ENCODE peak calls at places on chromosomes 16 and 17, in seven cellular contexts. One of them, this sample, is unnamed.

GRCh38 chr17:70913086-70913485 is 743.8 kb downstream of the KCNJ2 start:
- DNase-seq in HepG2: no peak
- DNase-seq in GM12892: no peak
- DNase-seq in SK-N-SH: no peak
- DNase-seq in GM12878: no peak
- DNase-seq in H1: no peak
- DNase-seq in K562: no peak
- DNase-seq in this sample: no peak

GRCh38 chr17:64262422-64263260 is at the start of gene TEX2:
- DNase-seq in HepG2: peak
- DNase-seq in GM12892: peak
- DNase-seq in SK-N-SH: peak
- DNase-seq in GM12878: no peak
- DNase-seq in H1: peak
- DNase-seq in K562: peak
- DNase-seq in this sample: peak

GRCh38 chr16:55909876-55910275 is 34.7 kb upstream of the CES5A start:
- DNase-seq in HepG2: no peak
- DNase-seq in GM12892: no peak
- DNase-seq in SK-N-SH: no peak
- DNase-seq in GM12878: no peak
- DNase-seq in H1: no peak
- DNase-seq in K562: no peak
- DNase-seq in this sample: no peak

GRCh38 chr16:1991135-1991551 is 1.4 kb downstream of the SYNGR3 start:
- DNase-seq in HepG2: no peak
- DNase-seq in GM12892: no peak
- DNase-seq in SK-N-SH: no peak
- DNase-seq in GM12878: peak
- DNase-seq in H1: peak
- DNase-seq in K562: no peak
- DNase-seq in this sample: no peak

GRCh38 chr16:78388920-78389564 is 289.6 kb downstream of the WWOX start:
- DNase-seq in HepG2: no peak
- DNase-seq in GM12892: no peak
- DNase-seq in SK-N-SH: no peak
- DNase-seq in GM12878: no peak
- DNase-seq in H1: no peak
- DNase-seq in K562: peak
- DNase-seq in this sample: no peak

GRCh38 chr16:7016986-7017385 is 315.7 kb upstream of the RBFOX1 start:
- DNase-seq in HepG2: no peak
- DNase-seq in GM12892: no peak
- DNase-seq in SK-N-SH: no peak
- DNase-seq in GM12878: no peak
- DNase-seq in H1: no peak
- DNase-seq in K562: no peak
- DNase-seq in this sample: no peak

GRCh38 chr17:81553616-81554181 is 1.5 kb upstream of the FAAP100 start:
- DNase-seq in HepG2: no peak
- DNase-seq in GM12892: no peak
- DNase-seq in SK-N-SH: peak
- DNase-seq in GM12878: peak
- DNase-seq in H1: no peak
- DNase-seq in K562: peak
- DNase-seq in this sample: no peak

GRCh38 chr16:87322833-87323726 is 5.9 kb upstream of the C16orf95 start:
- DNase-seq in HepG2: no peak
- DNase-seq in GM12892: no peak
- DNase-seq in SK-N-SH: no peak
- DNase-seq in GM12878: no peak
- DNase-seq in H1: no peak
- DNase-seq in K562: no peak
- DNase-seq in this sample: no peak

GRCh38 chr17:40330850-40331470 is 22.0 kb downstream of the RARA start:
- DNase-seq in HepG2: no peak
- DNase-seq in GM12892: no peak
- DNase-seq in SK-N-SH: no peak
- DNase-seq in GM12878: no peak
- DNase-seq in H1: no peak
- DNase-seq in K562: no peak
- DNase-seq in this sample: no peak

GRCh38 chr16:23706439-23706838 is 6.6 kb downstream of the ERN2 start:
- DNase-seq in HepG2: no peak
- DNase-seq in GM12892: no peak
- DNase-seq in SK-N-SH: no peak
- DNase-seq in GM12878: no peak
- DNase-seq in H1: no peak
- DNase-seq in K562: no peak
- DNase-seq in this sample: no peak

GRCh38 chr17:12522743-12523181 is 142.9 kb upstream of the MYOCD start:
- DNase-seq in HepG2: peak
- DNase-seq in GM12892: no peak
- DNase-seq in SK-N-SH: no peak
- DNase-seq in GM12878: no peak
- DNase-seq in H1: no peak
- DNase-seq in K562: no peak
- DNase-seq in this sample: no peak

GRCh38 chr17:32831627-32832243 is 45.2 kb downstream of the MYO1D start:
- DNase-seq in HepG2: no peak
- DNase-seq in GM12892: no peak
- DNase-seq in SK-N-SH: no peak
- DNase-seq in GM12878: no peak
- DNase-seq in H1: no peak
- DNase-seq in K562: no peak
- DNase-seq in this sample: no peak

GRCh38 chr16:35911899-35912298 is 2452.5 kb downstream of the TP53TG3F start:
- DNase-seq in HepG2: no peak
- DNase-seq in GM12892: no peak
- DNase-seq in SK-N-SH: no peak
- DNase-seq in GM12878: no peak
- DNase-seq in H1: no peak
- DNase-seq in K562: no peak
- DNase-seq in this sample: no peak

GRCh38 chr16:8958344-8958808 is 5.3 kb downstream of the USP7 start:
- DNase-seq in HepG2: no peak
- DNase-seq in GM12892: no peak
- DNase-seq in SK-N-SH: peak
- DNase-seq in GM12878: no peak
- DNase-seq in H1: no peak
- DNase-seq in K562: peak
- DNase-seq in this sample: no peak

GRCh38 chr16:3145660-3146059 is 10.8 kb downstream of the ZNF213 start:
- DNase-seq in HepG2: no peak
- DNase-seq in GM12892: no peak
- DNase-seq in SK-N-SH: no peak
- DNase-seq in GM12878: no peak
- DNase-seq in H1: no peak
- DNase-seq in K562: no peak
- DNase-seq in this sample: no peak

GRCh38 chr17:17017343-17018014 is 24.8 kb upstream of the MPRIP start:
- DNase-seq in HepG2: no peak
- DNase-seq in GM12892: no peak
- DNase-seq in SK-N-SH: no peak
- DNase-seq in GM12878: no peak
- DNase-seq in H1: no peak
- DNase-seq in K562: no peak
- DNase-seq in this sample: no peak

GRCh38 chr17:77737442-77738265 is 220.8 kb upstream of the TNRC6C start:
- DNase-seq in HepG2: no peak
- DNase-seq in GM12892: no peak
- DNase-seq in SK-N-SH: no peak
- DNase-seq in GM12878: no peak
- DNase-seq in H1: peak
- DNase-seq in K562: no peak
- DNase-seq in this sample: no peak

DNA sequence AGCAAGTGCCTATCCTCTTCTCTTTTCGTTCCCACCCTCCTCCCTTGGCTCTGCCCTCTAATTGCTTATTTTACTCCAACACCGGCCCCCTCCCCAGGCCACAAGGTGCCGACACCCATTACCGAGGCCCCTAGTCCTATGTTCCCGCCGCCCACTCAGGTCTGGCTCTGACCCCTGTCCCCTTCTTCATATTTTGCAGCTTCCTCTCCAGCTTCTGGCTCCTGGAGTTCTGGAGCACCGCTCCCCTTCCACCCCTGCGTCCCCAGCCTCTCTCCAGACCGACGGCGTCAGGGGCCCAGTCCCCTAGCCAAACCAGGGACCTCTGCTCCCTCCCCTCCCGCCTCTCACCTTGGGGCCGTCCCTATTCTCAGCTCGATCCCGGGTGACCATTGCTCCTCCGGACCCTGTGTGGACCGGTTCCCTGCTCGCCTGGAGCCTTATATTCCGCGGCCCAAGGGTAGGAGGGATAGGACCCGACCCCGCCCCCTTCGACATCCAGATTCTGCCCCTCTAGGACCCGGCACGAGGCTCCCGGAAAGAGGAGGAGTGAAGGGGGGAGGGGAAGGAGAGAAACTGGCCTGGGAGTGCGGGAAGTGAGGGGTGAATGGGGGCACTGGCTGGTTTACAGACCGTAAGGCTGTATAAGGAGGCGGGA is at the start of gene HES7:
- DNase-seq in HepG2: no peak
- DNase-seq in GM12892: no peak
- DNase-seq in SK-N-SH: peak
- DNase-seq in GM12878: no peak
- DNase-seq in H1: peak
- DNase-seq in K562: no peak
- DNase-seq in this sample: no peak
- TF ChIP-seq POLR2AphosphoS5 in HepG2: no peak
- TF ChIP-seq POLR2AphosphoS5 in GM12892: no peak
- TF ChIP-seq POLR2AphosphoS5 in SK-N-SH: no peak
- TF ChIP-seq POLR2AphosphoS5 in GM12878: no peak
- TF ChIP-seq POLR2AphosphoS5 in H1: no peak
- TF ChIP-seq POLR2AphosphoS5 in K562: no peak
- TF ChIP-seq POLR2AphosphoS5 in this sample: no peak

GRCh38 chr17:4326112-4326511 is 40.4 kb downstream of the UBE2G1 start:
- DNase-seq in HepG2: no peak
- DNase-seq in GM12892: no peak
- DNase-seq in SK-N-SH: no peak
- DNase-seq in GM12878: no peak
- DNase-seq in H1: no peak
- DNase-seq in K562: no peak
- DNase-seq in this sample: no peak
- TF ChIP-seq TAF1 in HepG2: no peak
- TF ChIP-seq TAF1 in GM12892: no peak
- TF ChIP-seq TAF1 in SK-N-SH: no peak
- TF ChIP-seq TAF1 in GM12878: no peak
- TF ChIP-seq TAF1 in H1: no peak
- TF ChIP-seq TAF1 in K562: no peak
- TF ChIP-seq TAF1 in this sample: no peak

GRCh38 chr16:81669473-81670350 is 109.4 kb upstream of the PLCG2 start:
- DNase-seq in HepG2: no peak
- DNase-seq in GM12892: no peak
- DNase-seq in SK-N-SH: no peak
- DNase-seq in GM12878: no peak
- DNase-seq in H1: no peak
- DNase-seq in K562: no peak
- DNase-seq in this sample: no peak

GRCh38 chr16:81666102-81666501 is 113.0 kb upstream of the PLCG2 start:
- DNase-seq in HepG2: no peak
- DNase-seq in GM12892: no peak
- DNase-seq in SK-N-SH: no peak
- DNase-seq in GM12878: no peak
- DNase-seq in H1: no peak
- DNase-seq in K562: no peak
- DNase-seq in this sample: no peak

GRCh38 chr16:81671738-81672597 is 107.1 kb upstream of the PLCG2 start:
- DNase-seq in HepG2: no peak
- DNase-seq in GM12892: no peak
- DNase-seq in SK-N-SH: no peak
- DNase-seq in GM12878: no peak
- DNase-seq in H1: no peak
- DNase-seq in K562: no peak
- DNase-seq in this sample: no peak

GRCh38 chr16:81665588-81665987 is 113.5 kb upstream of the PLCG2 start:
- DNase-seq in HepG2: no peak
- DNase-seq in GM12892: no peak
- DNase-seq in SK-N-SH: no peak
- DNase-seq in GM12878: no peak
- DNase-seq in H1: no peak
- DNase-seq in K562: no peak
- DNase-seq in this sample: no peak

DNA sequence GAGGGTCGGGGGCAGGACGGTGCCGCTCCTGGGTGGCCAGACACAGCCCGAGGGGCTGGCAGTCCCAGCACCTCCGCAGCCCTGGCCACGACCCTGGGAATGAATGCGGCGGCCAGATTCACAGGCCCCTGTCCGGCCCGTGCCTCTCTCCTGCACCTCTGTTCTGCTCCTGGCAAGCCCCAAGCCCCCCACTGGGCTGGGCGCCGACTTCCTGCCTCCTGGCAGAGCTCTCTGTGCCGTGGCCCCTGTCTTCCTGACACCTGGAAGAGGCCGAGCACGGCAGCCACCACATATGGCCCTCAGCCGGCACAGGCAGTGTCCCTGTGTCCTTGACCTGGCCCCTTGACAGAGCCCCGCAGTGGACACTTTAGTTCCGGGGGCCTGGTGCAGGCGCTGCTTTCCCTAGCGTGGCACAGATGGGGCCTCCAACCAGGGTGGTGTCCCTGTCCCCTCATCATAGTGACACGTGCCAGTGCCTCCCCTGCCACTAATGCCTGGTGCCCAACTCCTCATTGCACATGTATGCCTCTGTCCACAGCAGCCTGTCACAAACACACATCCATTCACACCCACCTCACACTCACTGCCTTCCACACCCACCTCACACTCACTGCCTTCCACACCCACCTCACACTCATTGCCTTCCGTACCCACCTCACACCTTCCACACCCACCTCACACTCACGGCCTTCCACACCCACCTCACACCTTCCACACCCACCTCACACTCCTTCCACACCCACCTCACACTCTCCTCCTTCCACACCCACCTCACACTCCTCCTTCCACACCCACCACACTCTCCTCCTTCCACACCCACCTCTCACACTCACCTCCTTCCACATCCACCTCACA is 110.6 kb upstream of the PLCG2 start:
- DNase-seq in HepG2: no peak
- DNase-seq in GM12892: no peak
- DNase-seq in SK-N-SH: peak
- DNase-seq in GM12878: no peak
- DNase-seq in H1: no peak
- DNase-seq in K562: no peak
- DNase-seq in this sample: no peak
- TF ChIP-seq POLR2AphosphoS5 in HepG2: no peak
- TF ChIP-seq POLR2AphosphoS5 in GM12892: no peak
- TF ChIP-seq POLR2AphosphoS5 in SK-N-SH: no peak
- TF ChIP-seq POLR2AphosphoS5 in GM12878: no peak
- TF ChIP-seq POLR2AphosphoS5 in H1: no peak
- TF ChIP-seq POLR2AphosphoS5 in K562: no peak
- TF ChIP-seq POLR2AphosphoS5 in this sample: no peak

DNA sequence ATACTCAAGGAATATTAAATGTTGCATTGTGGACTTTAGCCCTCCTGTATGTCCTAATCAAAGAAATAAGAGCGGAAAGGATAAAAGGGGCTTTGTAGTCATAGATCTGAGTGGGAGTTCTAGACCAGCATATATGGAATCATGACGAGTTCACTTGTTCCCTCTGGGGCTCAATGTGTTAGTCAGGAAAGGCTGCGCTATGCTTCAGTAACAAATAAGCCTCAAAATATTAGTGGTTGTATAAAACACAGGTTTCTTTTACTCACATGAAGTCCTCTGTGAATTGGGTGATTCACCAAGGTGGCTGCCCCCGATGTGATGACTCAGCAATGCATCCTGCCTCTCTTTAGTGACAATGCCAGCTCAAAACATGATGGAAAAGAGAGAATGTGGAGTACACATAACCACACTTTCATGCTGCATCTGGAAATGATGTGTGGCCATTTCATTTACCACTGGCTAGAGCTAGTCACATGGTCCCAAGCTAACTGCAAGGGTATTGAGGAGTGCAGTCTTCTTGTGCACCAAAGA is 63.3 kb upstream of the IRX5 start:
- DNase-seq in HepG2: no peak
- DNase-seq in GM12892: no peak
- DNase-seq in SK-N-SH: no peak
- DNase-seq in GM12878: no peak
- DNase-seq in H1: no peak
- DNase-seq in K562: no peak
- DNase-seq in this sample: no peak
- TF ChIP-seq TAF1 in HepG2: no peak
- TF ChIP-seq TAF1 in GM12892: no peak
- TF ChIP-seq TAF1 in SK-N-SH: no peak
- TF ChIP-seq TAF1 in GM12878: no peak
- TF ChIP-seq TAF1 in H1: no peak
- TF ChIP-seq TAF1 in K562: no peak
- TF ChIP-seq TAF1 in this sample: no peak